ENCODE peak calls at places on chromosome 19, in seven cellular contexts. M is colonic mucosa; E is cardiac fibroblast; Z is H9; X is CD8-positive, alpha-beta T cell; K is cardiac muscle cell; W is dorsolateral prefrontal cortex. I is an unnamed sample.

GRCh38 chr19:55437410-55437809 is 5.7 kb downstream of the SHISA7 start:
- DNase-seq in E (peak; percentile 66), K (peak; percentile 83), Z (peak; percentile 88), W (no peak), M (peak; percentile 47), X (no peak), I (no peak)

GRCh38 chr19:46411088-46412033 is 2.0 kb downstream of the CCDC8 start:
- DNase-seq in M (no peak), W (no peak), X (no peak), Z (no peak), E (no peak), K (no peak), I (no peak)

GRCh38 chr19:44747739-44748425 is 626 bp upstream of the BCL3 start:
- DNase-seq in W (no peak), M (peak; percentile 86), E (peak; percentile 72), Z (peak; percentile 61), X (peak; percentile 13), K (peak; percentile 81), I (no peak)

GRCh38 chr19:47891622-47891922 is 5.5 kb upstream of the SULT2A1 start:
- DNase-seq in W (no peak), X (no peak), M (no peak), K (no peak), Z (no peak), E (no peak), I (no peak)

GRCh38 chr19:43545981-43546380 is 13.0 kb downstream of the ZNF575 start:
- DNase-seq in X (no peak), E (no peak), Z (no peak), W (no peak), K (no peak), M (no peak), I (no peak)

GRCh38 chr19:18785179-18786124 is 5.7 kb downstream of the COMP start:
- DNase-seq in Z (peak; percentile 89), X (peak; percentile 45), M (peak; percentile 94), W (peak; percentile 52), K (peak; percentile 64), E (peak; percentile 58), I (peak; percentile 97)

GRCh38 chr19:33988601-33989000 is 183.7 kb upstream of the LSM14A start:
- DNase-seq in Z (no peak), K (no peak), M (no peak), X (no peak), E (peak; percentile 21), W (no peak), I (no peak)

GRCh38 chr19:6424190-6424938 is at the start of gene KHSRP:
- DNase-seq in K (no peak), E (no peak), Z (no peak), W (no peak), X (no peak), M (no peak), I (no peak)

GRCh38 chr19:5098646-5099045 is 129.7 kb downstream of the KDM4B start:
- DNase-seq in M (no peak), Z (no peak), E (no peak), K (no peak), W (no peak), X (no peak), I (no peak)

GRCh38 chr19:4988770-4989251 is 19.9 kb downstream of the KDM4B start:
- DNase-seq in X (no peak), E (peak; percentile 92), Z (no peak), M (no peak), K (peak; percentile 83), W (no peak), I (no peak)

GRCh38 chr19:17370026-17370587 is 7.0 kb downstream of the PLVAP start:
- DNase-seq in K (peak; percentile 93), X (no peak), Z (no peak), E (peak; percentile 73), M (no peak), W (no peak), I (peak; percentile 68)

GRCh38 chr19:5397804-5398692 is 57.2 kb upstream of the ZNRF4 start:
- DNase-seq in W (peak; percentile 50), Z (peak; percentile 65), M (no peak), E (no peak), X (no peak), K (peak; percentile 11), I (no peak)

GRCh38 chr19:53511933-53512374 is 26.0 kb upstream of the ZNF331 start:
- DNase-seq in M (peak; percentile 54), X (peak; percentile 32), K (peak; percentile 69), E (peak; percentile 78), Z (peak; percentile 90), W (no peak), I (peak; percentile 48)
- TF ChIP-seq CTCF in M (peak; percentile 31), X (peak; percentile 60), K (peak; percentile 72), E (peak; percentile 85), Z (peak; percentile 94), W (peak; percentile 62), I (no peak)

DNA sequence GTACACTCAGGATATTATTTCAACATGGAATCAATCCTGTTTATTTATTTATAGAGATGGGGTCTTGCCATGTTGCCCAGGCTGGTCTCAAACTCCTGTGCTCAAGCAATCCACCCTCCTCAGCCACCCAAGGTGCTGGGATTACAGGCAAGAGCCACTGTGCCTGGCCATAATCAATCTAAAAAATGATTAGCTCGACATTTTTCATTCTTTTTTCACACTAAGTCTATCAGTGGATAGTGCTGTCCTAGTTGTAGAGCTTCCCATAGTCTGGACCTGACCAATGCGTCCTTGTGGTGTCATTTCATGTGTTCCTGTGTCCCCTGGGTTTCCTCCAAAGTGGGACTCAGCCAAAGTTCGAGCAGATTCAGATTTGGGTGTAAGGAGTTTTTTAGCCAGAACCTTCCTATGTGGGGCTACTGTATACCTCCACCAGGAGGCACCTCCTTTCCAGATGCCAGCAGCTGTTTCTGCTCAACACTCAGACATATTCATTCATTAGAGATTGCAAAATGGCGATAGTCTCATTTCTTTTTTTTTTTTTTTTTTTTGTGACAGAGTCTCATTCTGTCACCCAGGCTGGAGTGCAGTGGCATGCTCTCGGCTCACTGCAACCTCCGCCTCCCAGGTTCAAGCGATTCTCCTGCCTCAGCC is 61.1 kb downstream of the MAP4K1 start:
- DNase-seq in Z (no peak), M (no peak), E (no peak), W (no peak), X (no peak), K (peak; percentile 21), I (no peak)
- TF ChIP-seq CTCF in Z (peak; percentile 40), M (no peak), E (peak; percentile 21), W (no peak), X (no peak), K (peak; percentile 19), I (no peak)

DNA sequence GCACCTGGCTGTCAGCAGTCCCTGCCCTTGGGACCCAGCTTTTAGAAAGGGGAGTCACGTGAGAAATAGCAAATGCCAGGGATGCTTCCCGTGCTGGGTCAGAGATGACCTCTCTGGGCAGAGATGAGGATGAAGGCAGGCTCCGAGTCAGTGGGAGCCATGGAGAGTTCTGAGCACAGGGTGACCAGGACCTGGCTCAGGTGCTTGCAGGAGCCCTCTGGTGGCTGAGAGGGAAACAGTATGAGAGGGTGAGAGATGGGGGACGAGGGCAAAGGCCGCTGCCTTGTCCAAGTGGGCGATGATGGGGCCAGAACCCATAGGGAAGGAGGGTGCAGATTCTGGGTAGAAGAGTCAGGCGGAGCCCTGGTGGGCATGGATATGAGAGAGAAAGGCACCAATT is 15.8 kb downstream of the TMED1 start:
- DNase-seq in K (no peak), E (peak; percentile 21), Z (no peak), M (no peak), X (no peak), W (no peak), I (no peak)
- TF ChIP-seq CTCF in K (no peak), E (peak; percentile 29), Z (peak; percentile 57), M (peak; percentile 12), X (no peak), W (no peak), I (peak; percentile 22)

GRCh38 chr19:51323481-51323891 is 12.0 kb downstream of the IGLON5 start:
- DNase-seq in M (no peak), K (no peak), X (no peak), W (no peak), Z (no peak), E (no peak), I (no peak)

GRCh38 chr19:51321799-51322198 is 10.4 kb downstream of the IGLON5 start:
- DNase-seq in Z (no peak), W (no peak), E (no peak), K (no peak), X (no peak), M (no peak), I (no peak)

GRCh38 chr19:51326216-51327065 is 15.0 kb downstream of the IGLON5 start:
- DNase-seq in W (no peak), E (no peak), Z (no peak), M (no peak), K (no peak), X (no peak), I (no peak)

GRCh38 chr19:51325161-51325979 is 13.9 kb downstream of the IGLON5 start:
- DNase-seq in Z (no peak), W (no peak), E (no peak), X (no peak), K (no peak), M (no peak), I (no peak)

GRCh38 chr19:51324082-51324481 is 12.6 kb downstream of the IGLON5 start:
- DNase-seq in W (no peak), X (no peak), Z (no peak), E (peak; percentile 20), K (peak; percentile 19), M (no peak), I (no peak)
- TF ChIP-seq CTCF in W (no peak), X (no peak), Z (no peak), E (no peak), K (no peak), M (no peak), I (no peak)

DNA sequence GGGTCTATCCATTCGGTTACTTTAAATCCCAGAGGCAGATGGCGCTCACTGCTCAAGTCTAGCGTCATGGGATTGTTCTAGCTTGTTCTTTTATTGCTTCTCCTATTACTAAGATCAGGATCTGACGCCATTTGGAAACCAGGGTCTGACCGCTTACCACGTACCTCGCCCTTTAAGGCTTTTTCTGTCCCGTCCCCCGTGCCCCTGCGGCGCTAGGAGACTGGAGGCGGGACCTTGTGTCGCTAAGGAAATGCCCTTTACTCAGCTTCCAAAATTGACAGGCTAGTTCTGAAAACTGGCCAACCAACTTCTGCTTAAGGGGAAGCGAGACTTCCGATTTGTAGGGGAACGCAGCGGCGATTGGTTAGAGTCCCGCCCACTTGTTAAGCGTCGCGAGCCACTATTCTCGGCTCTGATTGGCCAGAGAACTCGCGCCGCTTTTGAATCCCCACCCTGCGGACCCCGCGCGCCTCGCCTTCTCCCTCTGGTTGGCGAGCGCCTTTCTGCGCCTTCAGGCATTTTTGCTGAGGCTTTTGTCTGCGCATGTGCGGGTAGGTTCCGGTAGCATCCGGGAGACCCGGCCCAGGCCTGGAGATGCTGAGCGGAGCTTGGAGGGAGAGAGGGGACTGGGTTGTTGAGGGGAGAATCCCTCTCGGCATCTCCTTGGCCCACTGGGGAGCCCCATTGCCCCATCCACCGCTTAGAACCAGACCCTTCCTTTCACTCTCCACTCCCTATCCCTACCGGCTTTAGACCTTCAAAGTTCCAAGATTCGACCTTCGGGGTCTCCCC is 3.9 kb upstream of the C19orf84 start:
- DNase-seq in M (peak; percentile 96), Z (peak; percentile 99), K (peak; percentile 99), W (peak; percentile 89), X (peak; percentile 71), E (peak; percentile 99), I (peak; percentile 93)
- TF ChIP-seq CTCF in M (no peak), Z (no peak), K (peak; percentile 8), W (peak; percentile 29), X (no peak), E (peak; percentile 2), I (no peak)

I was measured in GM13976.